ENCODE peak calls at places on chromosomes 7 and 10, in four cellular contexts. Z is KBM-7, M is neural progenitor cell, S is EL. L is an unnamed sample.

GRCh38 chr10:5678397-5678983 is 6.1 kb upstream of the TASOR2 start:
- DNase-seq in M (no peak), Z (no peak), S (no peak), L (no peak)

GRCh38 chr10:31765546-31765945 is 163.1 kb downstream of the ARHGAP12 start:
- DNase-seq in Z (no peak), S (peak), M (peak), L (no peak)

GRCh38 chr10:10658157-10658556 is 359.5 kb upstream of the CELF2 start:
- DNase-seq in M (no peak), S (no peak), Z (no peak), L (peak)

GRCh38 chr7:32564542-32564941 is 69.3 kb downstream of the AVL9 start:
- DNase-seq in Z (peak), M (no peak), S (no peak), L (no peak)

GRCh38 chr7:135536160-135536559 is 21.6 kb upstream of the NUP205 start:
- DNase-seq in Z (no peak), S (peak), M (no peak), L (peak)

GRCh38 chr7:29889288-29889687 is 83.0 kb downstream of the WIPF3 start:
- DNase-seq in S (no peak), Z (no peak), M (no peak), L (no peak)

GRCh38 chr10:86242761-86243160 is 123.8 kb downstream of the GRID1 start:
- DNase-seq in M (no peak), Z (no peak), S (no peak), L (no peak)

GRCh38 chr7:142583424-142583823 is 165.8 kb upstream of the PRSS1 start:
- DNase-seq in S (peak), M (peak), Z (no peak), L (peak)

L was measured in astrocyte.